ENCODE peak calls at places on chromosomes 11 and 22, in four cellular contexts. J is NCI-H774; E is caudate nucleus; C is activated CD8-positive, alpha-beta memory T cell treated with anti-CD3 and anti-CD28 coated beads for 1 hour. K is an unnamed sample.

GRCh38 chr22:46054091-46054877 is 77.3 kb upstream of the WNT7B start:
- DNase-seq in J (no peak), E (no peak), C (no peak), K (peak; percentile 72)

GRCh38 chr11:124470516-124471231 is 25.2 kb upstream of the OR8B8 start:
- DNase-seq in J (no peak), E (no peak), C (no peak), K (no peak)

GRCh38 chr11:6692128-6692527 is 9.0 kb upstream of the MRPL17 start:
- DNase-seq in J (no peak), E (no peak), C (no peak), K (no peak)

GRCh38 chr22:42316988-42317387 is 46.5 kb upstream of the TCF20 start:
- DNase-seq in J (no peak), E (no peak), C (peak; percentile 37), K (no peak)

GRCh38 chr11:73269353-73270088 is 2.6 kb upstream of the P2RY6 start:
- DNase-seq in J (no peak), E (no peak), C (no peak), K (no peak)

GRCh38 chr11:36009469-36009868 is 65.6 kb downstream of the LDLRAD3 start:
- DNase-seq in J (no peak), E (no peak), C (no peak), K (no peak)

GRCh38 chr11:35214792-35215193 is 75.8 kb downstream of the CD44 start:
- DNase-seq in J (no peak), E (no peak), C (peak; percentile 10), K (no peak)

GRCh38 chr11:69903206-69903605 is 84.0 kb upstream of the FGF3 start:
- DNase-seq in J (no peak), E (no peak), C (no peak), K (no peak)

GRCh38 chr11:76208438-76208828 is 2.1 kb upstream of the WNT11 start:
- DNase-seq in J (no peak), E (no peak), C (no peak), K (no peak)

GRCh38 chr22:49184736-49185135 is 642.9 kb downstream of the BRD1 start:
- DNase-seq in J (no peak), E (no peak), C (no peak), K (no peak)

GRCh38 chr11:8336356-8337114 is 72.9 kb upstream of the LMO1 start:
- DNase-seq in J (no peak), E (no peak), C (no peak), K (no peak)

GRCh38 chr11:33724644-33725035 is 11.6 kb downstream of the CD59 start:
- DNase-seq in J (no peak), E (no peak), C (no peak), K (no peak)

GRCh38 chr11:44979536-44980399 is 29.1 kb upstream of the TP53I11 start:
- DNase-seq in J (peak; percentile 94), E (no peak), C (no peak), K (peak; percentile 91)

GRCh38 chr22:23110922-23111527 is 30.8 kb downstream of the RSPH14 start:
- DNase-seq in J (peak; percentile 51), E (no peak), C (no peak), K (no peak)

GRCh38 chr11:118882489-118882888 is 1.2 kb upstream of the CXCR5 start:
- DNase-seq in J (no peak), E (no peak), C (no peak), K (no peak)

GRCh38 chr11:115606223-115607220 is 102.3 kb upstream of the CADM1 start:
- DNase-seq in J (no peak), E (no peak), C (no peak), K (peak; percentile 73)

GRCh38 chr22:20312396-20313191 is 7.3 kb downstream of the DGCR6L start:
- DNase-seq in J (no peak), E (no peak), C (no peak), K (no peak)

GRCh38 chr11:103659138-103659734 is 377.2 kb upstream of the DDI1 start:
- DNase-seq in J (no peak), E (no peak), C (no peak), K (no peak)

GRCh38 chr22:27105142-27106025 is 448.0 kb downstream of the MIAT start:
- DNase-seq in J (no peak), E (no peak), C (no peak), K (no peak)

GRCh38 chr11:9859491-9860305 is 195.8 kb downstream of the SWAP70 start:
- DNase-seq in J (no peak), E (no peak), C (no peak), K (no peak)

GRCh38 chr11:13009921-13010736 is 1.0 kb downstream of the RASSF10 start:
- DNase-seq in J (peak; percentile 32), E (no peak), C (no peak), K (peak; percentile 71)

GRCh38 chr22:33659423-33659822 is 260.9 kb downstream of the LARGE1 start:
- DNase-seq in J (no peak), E (no peak), C (no peak), K (no peak)

GRCh38 chr22:30354644-30355043 is 2.0 kb downstream of the SF3A1 start:
- DNase-seq in J (no peak), E (no peak), C (no peak), K (no peak)

GRCh38 chr11:134762248-134763029 is 350.4 kb upstream of the B3GAT1 start:
- DNase-seq in J (peak; percentile 8), E (no peak), C (no peak), K (no peak)

GRCh38 chr11:110092577-110093406 is at the start of gene ZC3H12C:
- DNase-seq in J (peak; percentile 82), E (peak; percentile 46), C (no peak), K (peak; percentile 87)

GRCh38 chr11:61828629-61829407 is 718 bp downstream of the FADS2 start:
- DNase-seq in J (peak; percentile 18), E (no peak), C (no peak), K (peak; percentile 70)

GRCh38 chr11:117442049-117442868 is 114.6 kb downstream of the CEP164 start:
- DNase-seq in J (no peak), E (no peak), C (no peak), K (no peak)

GRCh38 chr11:117925198-117925925 is 3.8 kb downstream of the TMPRSS13 start:
- DNase-seq in J (peak; percentile 76), E (no peak), C (no peak), K (no peak)

GRCh38 chr11:16326679-16327297 is 29.6 kb downstream of the SOX6 start:
- DNase-seq in J (no peak), E (no peak), C (no peak), K (no peak)

GRCh38 chr11:69367211-69367964 is 73.4 kb downstream of the MYEOV start:
- DNase-seq in J (no peak), E (no peak), C (no peak), K (no peak)

GRCh38 chr11:61695917-61696316 is 15.7 kb downstream of the DAGLA start:
- DNase-seq in J (no peak), E (no peak), C (peak; percentile 87), K (peak; percentile 69)

GRCh38 chr11:106503901-106504300 is 426.4 kb downstream of the AASDHPPT start:
- DNase-seq in J (no peak), E (no peak), C (no peak), K (no peak)

K was measured in right lobe of liver.